ENCODE peak calls at places on chromosomes 6 and 20, in ten cellular contexts. H is A172; Q is amniotic stem cell; X is glutamatergic neuron; D is psoas muscle; Z is CD8-positive, alpha-beta memory T cell; P is stimulated activated CD8-positive, alpha-beta memory T cell treated with anti-CD3 and anti-CD28 coated beads, Interleukin-7, amount 100 ng/mL, for 1 hour; B is NCI-H1417; C is HEK293T; E is activated gamma-delta T cell treated with Interleukin-2 at 50 U/mL for 16 hours. G is an unnamed sample.

GRCh38 chr20:61933481-61933950 is 132.2 kb downstream of the TAF4 start:
- DNase-seq in H (no peak), X (peak), Q (no peak), D (no peak), B (no peak), C (no peak), P (no peak), E (peak), Z (no peak), G (no peak)

GRCh38 chr20:38667417-38667956 is 56.8 kb upstream of the SLC32A1 start:
- DNase-seq in C (no peak), P (no peak), Z (no peak), D (no peak), Q (no peak), X (no peak), E (no peak), H (no peak), B (no peak), G (no peak)

GRCh38 chr6:132960720-132961119 is 146.4 kb downstream of the RPS12 start:
- DNase-seq in H (peak), Z (no peak), Q (no peak), X (no peak), B (no peak), E (no peak), C (no peak), D (no peak), P (no peak), G (peak)

GRCh38 chr20:48791666-48792071 is 36.1 kb downstream of the PREX1 start:
- DNase-seq in E (no peak), D (no peak), B (no peak), X (no peak), H (no peak), Z (no peak), P (no peak), Q (peak), C (no peak), G (peak)

GRCh38 chr20:51022803-51023616 is at the start of gene KCNG1:
- DNase-seq in Q (peak), H (peak), C (peak), Z (no peak), E (no peak), B (peak), D (peak), P (no peak), X (peak), G (peak)

GRCh38 chr20:44643596-44644383 is 7.7 kb downstream of the ADA start:
- DNase-seq in C (no peak), Q (no peak), X (no peak), P (no peak), E (peak), D (peak), Z (peak), H (peak), B (no peak), G (peak)

GRCh38 chr20:22402550-22402949 is 181.8 kb downstream of the FOXA2 start:
- DNase-seq in H (no peak), X (no peak), D (no peak), B (peak), P (no peak), Q (no peak), Z (no peak), E (no peak), C (no peak), G (no peak)

GRCh38 chr20:8126979-8127378 is 5.1 kb upstream of the PLCB1 start:
- DNase-seq in Q (no peak), H (no peak), Z (no peak), P (no peak), D (no peak), X (no peak), E (no peak), B (no peak), C (no peak), G (no peak)

GRCh38 chr20:56440346-56441007 is 27.9 kb upstream of the RTF2 start:
- DNase-seq in H (no peak), Q (no peak), D (no peak), P (peak), X (no peak), E (peak), B (no peak), Z (peak), C (no peak), G (peak)

GRCh38 chr6:14499804-14500203 is 382.2 kb downstream of the CD83 start:
- DNase-seq in X (no peak), D (no peak), Z (no peak), C (no peak), B (no peak), E (no peak), H (peak), Q (peak), P (no peak), G (peak)

GRCh38 chr20:42492998-42493397 is 696.7 kb downstream of the PTPRT start:
- DNase-seq in P (no peak), H (no peak), Q (no peak), D (no peak), C (no peak), Z (no peak), B (no peak), X (no peak), E (no peak), G (no peak)

GRCh38 chr6:161366301-161366953 is 92.6 kb upstream of the AGPAT4 start:
- DNase-seq in X (no peak), D (no peak), Z (no peak), P (no peak), E (no peak), B (no peak), C (no peak), H (no peak), Q (no peak), G (no peak)

GRCh38 chr6:21666200-21666671 is 72.7 kb downstream of the SOX4 start:
- DNase-seq in C (no peak), D (peak), Z (no peak), B (peak), X (peak), Q (no peak), P (no peak), H (peak), E (no peak), G (peak)

GRCh38 chr6:7166410-7167293 is 58.9 kb downstream of the RREB1 start:
- DNase-seq in Q (no peak), E (no peak), Z (no peak), P (no peak), C (no peak), B (no peak), H (peak), X (no peak), D (no peak), G (peak)

GRCh38 chr6:16759646-16760535 is 1.4 kb downstream of the ATXN1 start:
- DNase-seq in Q (peak), C (peak), Z (peak), H (no peak), D (peak), P (peak), X (peak), B (peak), E (peak), G (peak)

GRCh38 chr6:140052757-140053729 is 678.6 kb upstream of the CITED2 start:
- DNase-seq in Z (no peak), H (peak), E (no peak), P (no peak), C (peak), B (no peak), Q (no peak), X (no peak), D (peak), G (no peak)

G was measured in myocyte.